ENCODE peak calls at places on chromosomes 12 and 14, in seven cellular contexts. One of them, this sample, is unnamed.

GRCh38 chr14:105582639-105583038 is 56.3 kb downstream of the TMEM121 start:
- DNase-seq in mammary epithelial cell: peak
- DNase-seq in ovary: no peak
- DNase-seq in adrenal gland: no peak
- DNase-seq in body of pancreas: no peak
- DNase-seq in cardiac muscle cell: no peak
- DNase-seq in left ventricle myocardium inferior: no peak
- DNase-seq in this sample: peak

GRCh38 chr14:64695071-64695470 is 9.2 kb upstream of the PLEKHG3 start:
- DNase-seq in cardiac muscle cell: no peak
- DNase-seq in ovary: no peak
- DNase-seq in adrenal gland: no peak
- DNase-seq in left ventricle myocardium inferior: no peak
- DNase-seq in mammary epithelial cell: no peak
- DNase-seq in body of pancreas: peak
- DNase-seq in this sample: no peak

GRCh38 chr14:53355581-53356112 is 202.5 kb upstream of the DDHD1 start:
- DNase-seq in cardiac muscle cell: peak
- DNase-seq in body of pancreas: no peak
- DNase-seq in adrenal gland: no peak
- DNase-seq in mammary epithelial cell: peak
- DNase-seq in left ventricle myocardium inferior: no peak
- DNase-seq in ovary: no peak
- DNase-seq in this sample: peak

GRCh38 chr12:4856556-4856955 is 53.1 kb upstream of the KCNA1 start:
- DNase-seq in cardiac muscle cell: no peak
- DNase-seq in ovary: no peak
- DNase-seq in left ventricle myocardium inferior: no peak
- DNase-seq in adrenal gland: no peak
- DNase-seq in body of pancreas: no peak
- DNase-seq in mammary epithelial cell: no peak
- DNase-seq in this sample: no peak

GRCh38 chr14:100536141-100536540 is 51.1 kb downstream of the BEGAIN start:
- DNase-seq in mammary epithelial cell: no peak
- DNase-seq in left ventricle myocardium inferior: peak
- DNase-seq in adrenal gland: no peak
- DNase-seq in cardiac muscle cell: no peak
- DNase-seq in ovary: no peak
- DNase-seq in body of pancreas: no peak
- DNase-seq in this sample: no peak

GRCh38 chr12:4891866-4892265 is 17.8 kb upstream of the KCNA1 start:
- DNase-seq in cardiac muscle cell: no peak
- DNase-seq in body of pancreas: no peak
- DNase-seq in adrenal gland: no peak
- DNase-seq in mammary epithelial cell: no peak
- DNase-seq in ovary: no peak
- DNase-seq in left ventricle myocardium inferior: no peak
- DNase-seq in this sample: no peak

GRCh38 chr12:30691122-30691879 is 4.4 kb downstream of the IPO8 start:
- DNase-seq in cardiac muscle cell: peak
- DNase-seq in body of pancreas: peak
- DNase-seq in mammary epithelial cell: peak
- DNase-seq in adrenal gland: peak
- DNase-seq in left ventricle myocardium inferior: no peak
- DNase-seq in ovary: peak
- DNase-seq in this sample: no peak

GRCh38 chr12:49912345-49912744 is 8.6 kb upstream of the FAIM2 start:
- DNase-seq in cardiac muscle cell: peak
- DNase-seq in adrenal gland: no peak
- DNase-seq in mammary epithelial cell: no peak
- DNase-seq in ovary: no peak
- DNase-seq in body of pancreas: peak
- DNase-seq in left ventricle myocardium inferior: peak
- DNase-seq in this sample: peak

GRCh38 chr12:4978737-4979136 is 64.9 kb upstream of the KCNA5 start:
- DNase-seq in body of pancreas: no peak
- DNase-seq in adrenal gland: no peak
- DNase-seq in ovary: no peak
- DNase-seq in left ventricle myocardium inferior: no peak
- DNase-seq in mammary epithelial cell: no peak
- DNase-seq in cardiac muscle cell: no peak
- DNase-seq in this sample: peak

GRCh38 chr14:50320279-50320678 is 8.2 kb downstream of the DMAC2L start:
- DNase-seq in body of pancreas: no peak
- DNase-seq in left ventricle myocardium inferior: no peak
- DNase-seq in adrenal gland: no peak
- DNase-seq in cardiac muscle cell: peak
- DNase-seq in ovary: no peak
- DNase-seq in mammary epithelial cell: peak
- DNase-seq in this sample: no peak

GRCh38 chr12:103085541-103085940 is 128.1 kb downstream of the ASCL1 start:
- DNase-seq in mammary epithelial cell: no peak
- DNase-seq in cardiac muscle cell: no peak
- DNase-seq in ovary: no peak
- DNase-seq in adrenal gland: no peak
- DNase-seq in left ventricle myocardium inferior: no peak
- DNase-seq in body of pancreas: no peak
- DNase-seq in this sample: no peak

GRCh38 chr12:14260011-14260993 is 105.2 kb upstream of the ATF7IP start:
- DNase-seq in mammary epithelial cell: peak
- DNase-seq in adrenal gland: peak
- DNase-seq in cardiac muscle cell: peak
- DNase-seq in ovary: peak
- DNase-seq in left ventricle myocardium inferior: peak
- DNase-seq in body of pancreas: peak
- DNase-seq in this sample: peak

GRCh38 chr14:98445736-98446135 is 826.3 kb downstream of the BCL11B start:
- DNase-seq in adrenal gland: no peak
- DNase-seq in body of pancreas: no peak
- DNase-seq in left ventricle myocardium inferior: no peak
- DNase-seq in mammary epithelial cell: no peak
- DNase-seq in ovary: no peak
- DNase-seq in cardiac muscle cell: no peak
- DNase-seq in this sample: no peak

GRCh38 chr12:65822732-65823480 is 1.4 kb upstream of the HMGA2 start:
- DNase-seq in adrenal gland: no peak
- DNase-seq in cardiac muscle cell: peak
- DNase-seq in left ventricle myocardium inferior: no peak
- DNase-seq in body of pancreas: no peak
- DNase-seq in ovary: peak
- DNase-seq in mammary epithelial cell: peak
- DNase-seq in this sample: peak

GRCh38 chr14:47658041-47658440 is 17.4 kb downstream of the MDGA2 start:
- DNase-seq in adrenal gland: no peak
- DNase-seq in body of pancreas: no peak
- DNase-seq in mammary epithelial cell: no peak
- DNase-seq in cardiac muscle cell: no peak
- DNase-seq in left ventricle myocardium inferior: no peak
- DNase-seq in ovary: no peak
- DNase-seq in this sample: no peak

GRCh38 chr12:55025508-55025907 is 5.7 kb downstream of the NEUROD4 start:
- DNase-seq in mammary epithelial cell: no peak
- DNase-seq in adrenal gland: no peak
- DNase-seq in ovary: no peak
- DNase-seq in body of pancreas: no peak
- DNase-seq in cardiac muscle cell: no peak
- DNase-seq in left ventricle myocardium inferior: no peak
- DNase-seq in this sample: no peak

GRCh38 chr12:55017421-55017820 is 2.4 kb upstream of the NEUROD4 start:
- DNase-seq in mammary epithelial cell: no peak
- DNase-seq in left ventricle myocardium inferior: no peak
- DNase-seq in body of pancreas: no peak
- DNase-seq in ovary: no peak
- DNase-seq in cardiac muscle cell: no peak
- DNase-seq in adrenal gland: no peak
- DNase-seq in this sample: no peak

GRCh38 chr12:55019784-55020183 is at the start of gene NEUROD4:
- DNase-seq in ovary: peak
- DNase-seq in cardiac muscle cell: peak
- DNase-seq in adrenal gland: peak
- DNase-seq in body of pancreas: peak
- DNase-seq in left ventricle myocardium inferior: peak
- DNase-seq in mammary epithelial cell: peak
- DNase-seq in this sample: peak
- H3K4me3 ChIP-seq in ovary: no peak
- H3K4me3 ChIP-seq in cardiac muscle cell: no peak
- H3K4me3 ChIP-seq in adrenal gland: no peak
- H3K4me3 ChIP-seq in body of pancreas: no peak
- H3K4me3 ChIP-seq in left ventricle myocardium inferior: no peak
- H3K4me3 ChIP-seq in mammary epithelial cell: no peak
- H3K4me3 ChIP-seq in this sample: no peak

DNA sequence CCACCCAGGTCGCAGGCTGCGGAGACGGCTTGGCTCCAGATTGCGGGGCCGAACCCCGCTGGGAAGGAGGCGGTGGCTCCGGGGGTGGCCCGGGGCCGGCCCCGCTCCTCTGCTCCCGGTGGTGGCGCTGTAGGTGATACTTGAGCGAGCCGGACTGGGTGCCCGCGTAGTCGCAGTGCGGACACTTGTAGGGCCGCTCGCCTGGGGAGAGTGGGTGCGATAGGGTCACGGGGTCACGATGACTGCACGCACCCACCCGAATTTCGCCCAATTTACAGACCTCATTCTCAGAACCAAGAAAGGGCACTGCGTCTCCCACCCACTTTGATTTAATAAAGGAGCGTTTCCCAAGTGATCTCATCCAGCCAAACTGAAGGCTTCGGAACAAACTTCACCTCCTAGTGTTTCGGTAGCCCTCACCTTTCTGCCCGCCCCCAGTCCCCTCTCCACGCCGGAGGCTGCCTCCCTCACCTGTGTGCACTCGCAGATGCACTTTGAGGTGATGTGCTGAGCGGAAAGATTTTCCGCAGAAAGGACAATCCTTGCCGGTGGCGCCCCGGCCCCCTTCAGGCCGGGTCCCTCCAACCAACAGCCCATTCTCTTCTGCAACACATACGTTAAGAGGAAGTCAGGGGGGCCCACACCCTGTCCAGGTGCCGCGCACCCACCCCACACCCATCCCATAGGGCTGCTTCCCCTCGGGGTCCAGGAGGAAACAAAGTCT is 7.4 kb downstream of the ZNF219 start:
- DNase-seq in adrenal gland: no peak
- DNase-seq in body of pancreas: no peak
- DNase-seq in left ventricle myocardium inferior: no peak
- DNase-seq in mammary epithelial cell: no peak
- DNase-seq in ovary: peak
- DNase-seq in cardiac muscle cell: no peak
- DNase-seq in this sample: no peak
- H3K27ac ChIP-seq in adrenal gland: no peak
- H3K27ac ChIP-seq in body of pancreas: no peak
- H3K27ac ChIP-seq in left ventricle myocardium inferior: no peak
- H3K27ac ChIP-seq in mammary epithelial cell: no peak
- H3K27ac ChIP-seq in ovary: no peak
- H3K27ac ChIP-seq in cardiac muscle cell: peak
- H3K27ac ChIP-seq in this sample: no peak

GRCh38 chr12:10553148-10553547 is 47.5 kb downstream of the EIF2S3B start:
- DNase-seq in adrenal gland: no peak
- DNase-seq in mammary epithelial cell: no peak
- DNase-seq in body of pancreas: no peak
- DNase-seq in cardiac muscle cell: no peak
- DNase-seq in ovary: no peak
- DNase-seq in left ventricle myocardium inferior: no peak
- DNase-seq in this sample: no peak

GRCh38 chr12:10554971-10555481 is 49.3 kb downstream of the EIF2S3B start:
- DNase-seq in left ventricle myocardium inferior: no peak
- DNase-seq in adrenal gland: no peak
- DNase-seq in ovary: no peak
- DNase-seq in cardiac muscle cell: no peak
- DNase-seq in mammary epithelial cell: no peak
- DNase-seq in body of pancreas: no peak
- DNase-seq in this sample: no peak

GRCh38 chr12:10557329-10557728 is 51.6 kb downstream of the EIF2S3B start:
- DNase-seq in body of pancreas: no peak
- DNase-seq in left ventricle myocardium inferior: no peak
- DNase-seq in mammary epithelial cell: no peak
- DNase-seq in ovary: no peak
- DNase-seq in cardiac muscle cell: no peak
- DNase-seq in adrenal gland: no peak
- DNase-seq in this sample: no peak

GRCh38 chr12:10554228-10554970 is 48.7 kb downstream of the EIF2S3B start:
- DNase-seq in adrenal gland: no peak
- DNase-seq in cardiac muscle cell: no peak
- DNase-seq in body of pancreas: no peak
- DNase-seq in left ventricle myocardium inferior: no peak
- DNase-seq in ovary: no peak
- DNase-seq in mammary epithelial cell: no peak
- DNase-seq in this sample: no peak

GRCh38 chr12:10551375-10551774 is 45.7 kb downstream of the EIF2S3B start:
- DNase-seq in adrenal gland: no peak
- DNase-seq in cardiac muscle cell: no peak
- DNase-seq in ovary: no peak
- DNase-seq in left ventricle myocardium inferior: no peak
- DNase-seq in body of pancreas: no peak
- DNase-seq in mammary epithelial cell: no peak
- DNase-seq in this sample: peak
- H3K4me3 ChIP-seq in adrenal gland: no peak
- H3K4me3 ChIP-seq in cardiac muscle cell: no peak
- H3K4me3 ChIP-seq in ovary: no peak
- H3K4me3 ChIP-seq in left ventricle myocardium inferior: no peak
- H3K4me3 ChIP-seq in body of pancreas: no peak
- H3K4me3 ChIP-seq in mammary epithelial cell: no peak
- H3K4me3 ChIP-seq in this sample: no peak

DNA sequence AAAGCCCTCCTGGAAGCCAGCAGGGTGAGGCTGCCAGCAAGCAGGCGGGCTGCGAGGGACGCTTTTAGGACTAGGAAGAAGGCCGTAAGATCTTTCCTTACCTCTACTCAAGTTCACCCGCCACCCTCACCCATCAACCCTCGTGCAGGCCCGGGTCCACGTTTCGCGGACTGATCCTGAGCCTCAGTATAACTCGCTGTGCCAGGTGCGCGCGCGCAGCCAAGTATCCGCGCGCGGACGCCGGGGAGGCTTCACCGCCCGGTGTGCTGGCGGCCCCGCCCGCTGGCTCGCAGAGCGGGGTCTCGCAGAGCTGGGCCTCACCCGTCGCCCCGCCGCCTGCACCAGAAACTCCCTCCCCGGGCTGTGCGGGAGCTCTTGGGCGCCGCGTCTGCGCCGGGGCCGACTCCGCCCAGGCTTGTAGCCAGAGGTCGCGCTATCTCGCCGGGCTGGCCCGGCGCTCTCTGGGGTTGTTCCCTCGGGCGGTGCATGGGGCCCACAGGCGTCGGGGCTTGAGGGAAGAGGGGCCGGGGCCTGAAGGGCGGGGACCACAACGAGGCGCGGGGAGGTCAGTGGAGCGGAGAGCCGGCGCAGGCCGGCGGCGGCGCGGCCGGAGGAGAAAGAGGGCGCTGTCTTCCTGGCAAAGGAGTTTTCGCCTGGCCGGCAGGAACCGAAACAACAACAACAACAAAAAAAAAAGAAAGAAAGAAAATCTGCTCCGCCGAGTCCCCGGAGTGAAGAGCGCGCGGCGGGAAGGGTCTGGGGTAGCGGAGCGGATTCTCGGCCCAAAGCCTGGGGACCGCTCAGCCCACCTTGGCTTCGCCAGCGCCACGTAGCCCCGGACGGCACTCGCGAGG is 7.7 kb upstream of the SIX1 start:
- DNase-seq in ovary: peak
- DNase-seq in left ventricle myocardium inferior: no peak
- DNase-seq in cardiac muscle cell: peak
- DNase-seq in body of pancreas: peak
- DNase-seq in mammary epithelial cell: peak
- DNase-seq in adrenal gland: peak
- DNase-seq in this sample: peak
- H3K27ac ChIP-seq in ovary: no peak
- H3K27ac ChIP-seq in left ventricle myocardium inferior: no peak
- H3K27ac ChIP-seq in cardiac muscle cell: no peak
- H3K27ac ChIP-seq in body of pancreas: no peak
- H3K27ac ChIP-seq in mammary epithelial cell: no peak
- H3K27ac ChIP-seq in adrenal gland: no peak
- H3K27ac ChIP-seq in this sample: no peak